ENCODE peak calls at places on chromosomes 3 and 15, in nine cellular contexts. H is WTC11; X is stomach; G is bronchial epithelial cell; P is astrocyte of the cerebellum; C is fibroblast of lung; T is psoas muscle; O is GM12865; S is CD8-positive, alpha-beta T cell. R is an unnamed sample.
A peak's percentile ranks its signal among the peaks of the same experiment; 100 is the strongest.

GRCh38 chr3:129621626-129622417 is 15.3 kb upstream of the PLXND1 start:
- DNase-seq in P (no peak), S (no peak), H (no peak), T (peak; percentile 47), G (no peak), X (no peak), O (no peak), C (no peak), R (no peak)

GRCh38 chr15:61159901-61160300 is 69.2 kb downstream of the RORA start:
- DNase-seq in O (no peak), S (no peak), P (no peak), G (no peak), T (no peak), C (no peak), H (no peak), X (no peak), R (no peak)

GRCh38 chr3:155963557-155963956 is 93.1 kb downstream of the GMPS start:
- DNase-seq in T (no peak), P (no peak), C (peak; percentile 72), O (no peak), G (peak; percentile 22), S (no peak), H (no peak), X (no peak), R (peak; percentile 45)

GRCh38 chr15:39672184-39672583 is 91.3 kb downstream of the THBS1 start:
- DNase-seq in S (no peak), G (no peak), T (no peak), X (no peak), C (no peak), H (no peak), O (no peak), P (no peak), R (no peak)

GRCh38 chr3:195558602-195559001 is 15.5 kb upstream of the PPP1R2 start:
- DNase-seq in S (no peak), P (no peak), G (peak; percentile 72), H (no peak), X (no peak), O (peak; percentile 69), C (no peak), T (peak; percentile 82), R (peak; percentile 69)

GRCh38 chr3:72338942-72339749 is 509.1 kb downstream of the SHQ1 start:
- DNase-seq in G (peak; percentile 96), C (peak; percentile 98), O (peak; percentile 47), T (peak; percentile 83), P (peak; percentile 58), H (no peak), S (no peak), X (peak; percentile 30), R (peak; percentile 94)

GRCh38 chr3:13378155-13378554 is 42.0 kb downstream of the NUP210 start:
- DNase-seq in C (peak; percentile 22), P (no peak), T (peak; percentile 15), S (no peak), H (no peak), O (peak; percentile 69), X (no peak), G (no peak), R (no peak)

GRCh38 chr15:25250011-25250596 is 188.7 kb downstream of the UBE3A start:
- DNase-seq in C (no peak), P (no peak), T (no peak), S (no peak), H (no peak), G (no peak), X (peak; percentile 21), O (no peak), R (no peak)

GRCh38 chr15:78298983-78299301 is 467 bp downstream of the SKIC8 start:
- DNase-seq in S (no peak), X (no peak), G (peak; percentile 13), H (no peak), O (peak; percentile 24), T (no peak), P (no peak), C (peak; percentile 38), R (peak; percentile 32)

GRCh38 chr15:79075256-79075655 is 15.3 kb downstream of the RASGRF1 start:
- DNase-seq in T (no peak), X (no peak), G (no peak), H (no peak), O (no peak), P (no peak), S (no peak), C (no peak), R (no peak)

GRCh38 chr15:74383695-74384565 is 16.5 kb upstream of the CYP11A1 start:
- DNase-seq in C (peak; percentile 81), O (peak; percentile 92), T (peak; percentile 44), S (no peak), X (peak; percentile 44), H (no peak), P (no peak), G (peak; percentile 99), R (no peak)

GRCh38 chr3:76044601-76045600 is 259.6 kb upstream of the ZNF717 start:
- DNase-seq in C (no peak), T (no peak), P (peak; percentile 59), X (peak; percentile 38), O (peak; percentile 34), G (peak; percentile 43), H (peak; percentile 42), S (no peak), R (peak; percentile 26)

GRCh38 chr3:50352762-50353161 is 2.1 kb downstream of the CYB561D2 start:
- DNase-seq in P (no peak), S (no peak), H (no peak), O (no peak), T (no peak), C (no peak), G (peak; percentile 38), X (no peak), R (no peak)

GRCh38 chr15:30649952-30650929 is 24.3 kb downstream of the ARHGAP11B start:
- DNase-seq in T (no peak), G (peak; percentile 50), X (no peak), C (no peak), O (peak; percentile 73), P (no peak), S (no peak), H (no peak), R (peak; percentile 16)

GRCh38 chr15:39850436-39850835 is 67.8 kb upstream of the FSIP1 start:
- DNase-seq in P (no peak), H (no peak), C (no peak), T (no peak), O (no peak), G (no peak), S (no peak), X (no peak), R (no peak)

GRCh38 chr3:170295586-170295985 is 61.9 kb upstream of the SKIL start:
- DNase-seq in G (no peak), T (no peak), C (no peak), O (no peak), X (no peak), H (no peak), S (no peak), P (no peak), R (no peak)

GRCh38 chr3:127234784-127235183 is 41.9 kb downstream of the PRR23E start:
- DNase-seq in P (no peak), S (no peak), O (no peak), X (no peak), C (no peak), T (no peak), G (peak; percentile 20), H (no peak), R (no peak)

GRCh38 chr3:9169951-9170850 is 79.2 kb downstream of the SRGAP3 start:
- DNase-seq in H (no peak), P (no peak), T (no peak), O (no peak), S (no peak), C (no peak), X (no peak), G (peak; percentile 58), R (no peak)

GRCh38 chr3:111864821-111865656 is 6.0 kb downstream of the PHLDB2 start:
- DNase-seq in G (peak; percentile 38), T (no peak), O (no peak), S (no peak), P (peak; percentile 89), C (peak; percentile 99), X (no peak), H (no peak), R (peak; percentile 96)
- TF ChIP-seq CTCF in G (no peak), T (peak; percentile 6), O (no peak), S (no peak), P (peak; percentile 34), C (peak; percentile 35), X (no peak), H (no peak), R (peak; percentile 36)

GRCh38 chr15:68682330-68682729 is 103.5 kb downstream of the CORO2B start:
- DNase-seq in P (no peak), C (no peak), T (no peak), H (no peak), S (no peak), X (no peak), O (peak; percentile 15), G (no peak), R (no peak)
- TF ChIP-seq CTCF in P (no peak), C (no peak), T (no peak), H (no peak), S (no peak), X (no peak), O (no peak), G (no peak), R (no peak)

DNA sequence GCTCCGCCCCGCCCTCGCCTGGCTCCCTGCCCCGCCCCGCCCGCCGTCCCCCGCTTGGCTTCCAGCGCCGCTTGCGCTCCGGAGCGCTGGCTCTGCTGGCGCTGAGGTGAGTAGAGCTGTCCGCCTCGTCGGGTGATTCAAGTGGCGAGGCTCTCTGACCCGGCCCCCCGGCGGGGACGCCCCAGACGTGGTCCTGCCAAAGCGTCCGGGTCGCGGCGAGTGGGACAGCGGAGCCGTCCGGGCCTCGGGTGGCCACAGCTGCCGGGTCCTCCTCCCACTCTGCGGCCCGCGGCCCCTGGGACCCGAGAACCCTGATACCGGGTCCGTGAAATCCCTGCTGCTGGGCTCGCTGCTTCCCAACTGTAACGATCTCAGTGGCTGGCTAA is at the start of gene LRRC28:
- DNase-seq in O (no peak), C (no peak), P (no peak), X (no peak), H (no peak), T (no peak), G (no peak), S (no peak), R (no peak)
- TF ChIP-seq CTCF in O (no peak), C (no peak), P (no peak), X (no peak), H (no peak), T (no peak), G (no peak), S (no peak), R (no peak)

GRCh38 chr3:67534594-67534993 is 119.8 kb downstream of the SUCLG2 start:
- DNase-seq in S (no peak), G (no peak), X (no peak), P (no peak), T (no peak), H (no peak), O (no peak), C (no peak), R (no peak)

DNA sequence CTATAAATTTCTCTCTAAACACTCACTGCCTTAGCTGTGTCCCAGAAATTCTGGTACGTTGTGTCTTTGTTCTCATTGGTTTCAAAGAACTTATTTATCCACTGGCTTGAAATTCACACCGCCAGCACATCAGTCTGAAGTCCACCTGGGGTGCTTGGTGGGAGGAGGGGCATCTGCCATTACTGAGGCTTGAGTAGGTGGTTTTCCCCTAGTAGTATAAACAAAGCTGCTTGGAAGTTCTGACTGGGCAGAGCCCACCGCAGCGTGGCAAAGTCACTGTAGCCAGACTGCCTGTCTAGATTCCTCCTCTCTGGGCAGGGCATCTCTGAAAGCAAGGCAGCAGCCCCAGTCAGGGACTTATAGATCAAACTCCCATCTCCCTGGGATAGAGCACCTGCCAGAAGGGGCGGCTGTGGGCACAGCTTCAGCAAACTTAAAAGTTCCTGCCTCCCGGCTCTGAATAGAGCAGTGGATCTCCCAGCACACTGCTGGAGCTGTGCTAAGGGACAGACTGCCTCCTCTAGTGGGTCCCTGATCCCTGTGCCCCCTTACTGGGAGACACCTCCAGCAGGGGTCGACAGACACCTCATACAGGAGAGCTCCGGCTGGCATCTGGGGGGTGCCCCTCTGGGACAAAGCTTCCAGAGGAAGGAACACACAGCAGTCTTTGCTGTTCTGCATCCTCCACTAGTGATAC is 114.1 kb downstream of the SUCLG2 start:
- DNase-seq in O (no peak), P (no peak), C (no peak), S (no peak), X (no peak), H (peak; percentile 30), G (no peak), T (peak; percentile 36), R (no peak)
- TF ChIP-seq CTCF in O (no peak), P (no peak), C (no peak), S (no peak), X (no peak), H (no peak), G (no peak), T (no peak), R (no peak)

R was measured in fibroblast of pulmonary artery.